ENCODE peak calls at places on chromosome 9, in four cellular contexts. D, B, I and A are unnamed samples.

GRCh38 chr9:105280730-105281129 is 36.3 kb downstream of the SLC44A1 start:
- DNase-seq in D (no peak), B (no peak), I (peak), A (no peak)

GRCh38 chr9:125467341-125467740 is 205.7 kb downstream of the GAPVD1 start:
- DNase-seq in D (no peak), B (no peak), I (no peak), A (no peak)

GRCh38 chr9:19127881-19128719 is 808 bp upstream of the PLIN2 start:
- DNase-seq in D (no peak), B (peak), I (no peak), A (no peak)

GRCh38 chr9:107214915-107215314 is 68.2 kb upstream of the RAD23B start:
- DNase-seq in D (no peak), B (no peak), I (no peak), A (no peak)

GRCh38 chr9:135338546-135338945 is 141.0 kb upstream of the PPP1R26 start:
- DNase-seq in D (no peak), B (no peak), I (no peak), A (no peak)

GRCh38 chr9:18980124-18980660 is 52.8 kb downstream of the SAXO1 start:
- DNase-seq in D (no peak), B (no peak), I (no peak), A (no peak)

GRCh38 chr9:35096035-35096849 is at the start of gene PIGO:
- DNase-seq in D (peak), B (peak), I (peak), A (peak)

GRCh38 chr9:115972802-115973201 is 180.8 kb upstream of the PAPPA start:
- DNase-seq in D (no peak), B (no peak), I (peak), A (no peak)

GRCh38 chr9:93154293-93154903 is 20.3 kb upstream of the NINJ1 start:
- DNase-seq in D (peak), B (peak), I (peak), A (no peak)
- TF ChIP-seq SUZ12 in D (no peak), B (no peak), I (no peak), A (no peak)

GRCh38 chr9:21455320-21455719 is 15.1 kb downstream of the IFNA1 start:
- DNase-seq in D (peak), B (no peak), I (peak), A (no peak)
- TF ChIP-seq SUZ12 in D (no peak), B (no peak), I (no peak), A (no peak)

GRCh38 chr9:21668504-21668903 is 133.9 kb upstream of the MTAP start:
- DNase-seq in D (no peak), B (no peak), I (no peak), A (no peak)

GRCh38 chr9:21670374-21670773 is 132.1 kb upstream of the MTAP start:
- DNase-seq in D (no peak), B (no peak), I (no peak), A (no peak)

GRCh38 chr9:21672762-21673161 is 129.7 kb upstream of the MTAP start:
- DNase-seq in D (no peak), B (no peak), I (no peak), A (no peak)

GRCh38 chr9:21674894-21675293 is 127.5 kb upstream of the MTAP start:
- DNase-seq in D (no peak), B (no peak), I (no peak), A (no peak)

DNA sequence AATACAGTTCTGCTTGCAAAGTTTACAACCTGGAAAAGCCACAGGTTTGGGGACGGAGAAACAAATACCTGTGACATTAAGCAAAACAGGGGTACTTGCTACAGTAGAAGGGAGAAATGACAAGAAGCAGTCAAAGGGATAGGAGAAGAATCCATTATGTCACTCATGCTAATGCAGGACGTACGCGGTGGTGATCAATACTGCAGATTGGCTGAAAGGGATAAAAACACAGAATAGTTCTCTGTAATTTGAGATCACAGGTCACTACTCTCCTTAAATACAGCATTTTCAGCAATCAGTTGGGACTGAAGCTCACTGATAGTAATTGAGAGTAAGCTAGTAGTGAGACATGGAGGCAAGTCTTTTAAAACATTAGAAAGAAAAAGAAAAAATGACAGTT is 130.3 kb upstream of the MTAP start:
- DNase-seq in D (no peak), B (no peak), I (no peak), A (no peak)
- TF ChIP-seq SUZ12 in D (no peak), B (no peak), I (no peak), A (no peak)

GRCh38 chr9:127109212-127109711 is 13.2 kb downstream of the ANGPTL2 start:
- DNase-seq in D (no peak), B (no peak), I (peak), A (no peak)
- TF ChIP-seq SUZ12 in D (no peak), B (no peak), I (no peak), A (no peak)

DNA sequence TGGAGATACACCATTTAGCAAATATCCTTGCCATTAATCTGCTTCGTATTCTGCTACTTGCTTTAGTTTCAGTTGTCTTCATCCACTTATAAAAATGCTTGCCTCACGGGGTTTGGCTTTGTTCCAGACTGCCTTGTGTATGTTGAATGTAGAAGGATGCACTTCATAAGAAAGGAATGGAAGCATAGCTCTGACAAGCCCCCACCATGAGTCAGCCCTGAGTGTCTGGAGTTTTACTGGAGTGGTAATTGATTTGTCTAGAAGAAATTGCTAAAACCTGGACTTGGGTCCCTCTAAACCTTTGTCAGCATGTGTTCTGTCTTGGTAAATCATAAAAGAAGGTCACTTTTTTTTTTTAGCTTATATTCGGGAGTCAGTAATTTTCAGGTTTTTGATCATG is 4.6 kb downstream of the TEX48 start:
- DNase-seq in D (no peak), B (no peak), I (peak), A (no peak)
- TF ChIP-seq SUZ12 in D (no peak), B (no peak), I (no peak), A (no peak)

GRCh38 chr9:71937070-71937625 is 25.7 kb downstream of the C9orf85 start:
- DNase-seq in D (no peak), B (no peak), I (no peak), A (no peak)
- TF ChIP-seq SUZ12 in D (no peak), B (no peak), I (no peak), A (no peak)

GRCh38 chr9:79371948-79372555 is 199.7 kb upstream of the TLE4 start:
- DNase-seq in D (no peak), B (no peak), I (no peak), A (no peak)
- TF ChIP-seq SUZ12 in D (no peak), B (no peak), I (no peak), A (no peak)

GRCh38 chr9:121627432-121627831 is 24.0 kb upstream of the DAB2IP start:
- DNase-seq in D (no peak), B (no peak), I (no peak), A (no peak)
- TF ChIP-seq SUZ12 in D (no peak), B (no peak), I (no peak), A (no peak)